ENCODE peak calls at places on chromosomes 2 and 18, in four cellular contexts. Z is tibial nerve, B is thyroid gland, H is AG20443. A is an unnamed sample.
A peak's percentile ranks its signal among the peaks of the same experiment; 100 is the strongest.

GRCh38 chr2:207474871-207475485 is 54.8 kb upstream of the CREB1 start:
- DNase-seq in Z (no peak), B (peak; percentile 33), H (peak; percentile 58), A (peak; percentile 34)

GRCh38 chr2:7707723-7708122 is 790.5 kb downstream of the RNF144A start:
- DNase-seq in Z (no peak), B (no peak), H (peak; percentile 43), A (no peak)

GRCh38 chr18:52536039-52536438 is 196.0 kb downstream of the DCC start:
- DNase-seq in Z (no peak), B (no peak), H (no peak), A (no peak)

GRCh38 chr2:77018219-77018618 is 504.0 kb downstream of the LRRTM4 start:
- DNase-seq in Z (no peak), B (no peak), H (no peak), A (no peak)

GRCh38 chr2:18899725-18900124 is 310.4 kb upstream of the NT5C1B start:
- DNase-seq in Z (no peak), B (peak; percentile 22), H (no peak), A (no peak)

GRCh38 chr18:10365901-10366300 is 88.5 kb upstream of the APCDD1 start:
- DNase-seq in Z (no peak), B (no peak), H (no peak), A (no peak)

GRCh38 chr18:75229437-75229836 is 18.8 kb downstream of the TSHZ1 start:
- DNase-seq in Z (no peak), B (no peak), H (no peak), A (no peak)

GRCh38 chr2:200079356-200079755 is 124.0 kb downstream of the MAIP1 start:
- DNase-seq in Z (no peak), B (no peak), H (no peak), A (no peak)

GRCh38 chr2:26887142-26887541 is 39.2 kb downstream of the DPYSL5 start:
- DNase-seq in Z (no peak), B (no peak), H (no peak), A (no peak)

GRCh38 chr2:71905205-71905604 is 242.5 kb downstream of the CYP26B1 start:
- DNase-seq in Z (no peak), B (no peak), H (no peak), A (no peak)

GRCh38 chr18:21269349-21269748 is 27.3 kb downstream of the GREB1L start:
- DNase-seq in Z (no peak), B (no peak), H (no peak), A (no peak)

GRCh38 chr2:203279288-203279687 is 40.5 kb downstream of the CYP20A1 start:
- DNase-seq in Z (no peak), B (no peak), H (no peak), A (no peak)

GRCh38 chr2:145764631-145765030 is 1244.7 kb upstream of the ZEB2 start:
- DNase-seq in Z (peak; percentile 17), B (peak; percentile 50), H (no peak), A (no peak)

A was measured in prostate gland.